ENCODE peak calls at places on chromosomes 11 and 22, in six cellular contexts. K, C, A, M, B and V are unnamed samples.

GRCh38 chr11:72738199-72739141 is 13.7 kb downstream of the ARAP1 start:
- DNase-seq in A (peak), K (peak), M (no peak), C (peak), B (no peak), V (peak)

GRCh38 chr11:69909561-69910518 is 90.6 kb upstream of the FGF3 start:
- DNase-seq in K (peak), B (no peak), C (no peak), M (no peak), A (no peak), V (no peak)

GRCh38 chr22:31646186-31647019 is 15.6 kb downstream of the PISD start:
- DNase-seq in K (no peak), B (no peak), M (no peak), A (no peak), C (peak), V (peak)

GRCh38 chr11:59728913-59729312 is 15.3 kb upstream of the OR10V1 start:
- DNase-seq in C (no peak), B (no peak), A (no peak), K (no peak), M (no peak), V (no peak)

GRCh38 chr11:7927635-7928034 is 3.4 kb downstream of the OR10A6 start:
- DNase-seq in B (no peak), A (no peak), K (no peak), M (no peak), C (peak), V (no peak)

GRCh38 chr11:27401760-27402316 is 38.8 kb upstream of the CCDC34 start:
- DNase-seq in A (no peak), B (no peak), M (no peak), K (no peak), C (no peak), V (no peak)

GRCh38 chr22:32920032-32920628 is 118.6 kb downstream of the TIMP3 start:
- DNase-seq in A (peak), M (no peak), C (peak), K (no peak), B (peak), V (no peak)

GRCh38 chr11:72581067-72581466 is 93.2 kb downstream of the PDE2A start:
- DNase-seq in A (no peak), B (no peak), M (no peak), C (no peak), K (no peak), V (no peak)

GRCh38 chr11:92495107-92495793 is 270.6 kb downstream of the FAT3 start:
- DNase-seq in M (no peak), C (no peak), A (no peak), K (peak), B (no peak), V (no peak)

GRCh38 chr22:48501231-48501750 is 1326.4 kb downstream of the BRD1 start:
- DNase-seq in M (no peak), K (no peak), A (no peak), B (no peak), C (no peak), V (no peak)

GRCh38 chr11:45298718-45299117 is 12.6 kb upstream of the SYT13 start:
- DNase-seq in A (no peak), M (no peak), B (no peak), C (no peak), K (no peak), V (no peak)

GRCh38 chr11:94117871-94118270 is 10.8 kb upstream of the PANX1 start:
- DNase-seq in C (peak), B (no peak), A (no peak), M (no peak), K (no peak), V (no peak)

GRCh38 chr11:57653162-57653561 is 3.5 kb upstream of the YPEL4 start:
- DNase-seq in M (no peak), C (no peak), B (no peak), A (no peak), K (no peak), V (no peak)

GRCh38 chr11:108859510-108859909 is 194.6 kb downstream of the DDX10 start:
- DNase-seq in K (no peak), A (no peak), B (no peak), C (no peak), M (no peak), V (no peak)

GRCh38 chr11:75402002-75402773 is 2.9 kb downstream of the RPS3 start:
- DNase-seq in C (no peak), A (no peak), M (no peak), K (no peak), B (no peak), V (no peak)
- TF ChIP-seq POLR2A in C (no peak), A (no peak), M (no peak), K (no peak), B (no peak), V (no peak)

GRCh38 chr22:49880281-49880680 is 26.6 kb downstream of the ZBED4 start:
- DNase-seq in A (no peak), M (peak), B (no peak), C (no peak), K (no peak), V (no peak)
- TF ChIP-seq POLR2A in A (no peak), M (peak), B (no peak), C (no peak), K (no peak), V (no peak)

GRCh38 chr11:506238-506949 is 648 bp downstream of the RNH1 start:
- DNase-seq in B (peak), M (peak), K (peak), A (peak), C (peak), V (peak)
- TF ChIP-seq POLR2A in B (peak), M (peak), K (peak), A (peak), C (peak), V (peak)

GRCh38 chr11:71472357-71472885 is 19.4 kb downstream of the NADSYN1 start:
- DNase-seq in C (no peak), A (no peak), K (no peak), B (no peak), M (no peak), V (no peak)
- TF ChIP-seq POLR2A in C (no peak), A (no peak), K (no peak), B (no peak), M (no peak), V (no peak)

GRCh38 chr22:41780714-41781507 is 19.6 kb upstream of the CCDC134 start:
- DNase-seq in A (peak), K (peak), B (peak), M (peak), C (peak), V (no peak)
- TF ChIP-seq POLR2A in A (no peak), K (no peak), B (no peak), M (peak), C (no peak), V (no peak)

DNA sequence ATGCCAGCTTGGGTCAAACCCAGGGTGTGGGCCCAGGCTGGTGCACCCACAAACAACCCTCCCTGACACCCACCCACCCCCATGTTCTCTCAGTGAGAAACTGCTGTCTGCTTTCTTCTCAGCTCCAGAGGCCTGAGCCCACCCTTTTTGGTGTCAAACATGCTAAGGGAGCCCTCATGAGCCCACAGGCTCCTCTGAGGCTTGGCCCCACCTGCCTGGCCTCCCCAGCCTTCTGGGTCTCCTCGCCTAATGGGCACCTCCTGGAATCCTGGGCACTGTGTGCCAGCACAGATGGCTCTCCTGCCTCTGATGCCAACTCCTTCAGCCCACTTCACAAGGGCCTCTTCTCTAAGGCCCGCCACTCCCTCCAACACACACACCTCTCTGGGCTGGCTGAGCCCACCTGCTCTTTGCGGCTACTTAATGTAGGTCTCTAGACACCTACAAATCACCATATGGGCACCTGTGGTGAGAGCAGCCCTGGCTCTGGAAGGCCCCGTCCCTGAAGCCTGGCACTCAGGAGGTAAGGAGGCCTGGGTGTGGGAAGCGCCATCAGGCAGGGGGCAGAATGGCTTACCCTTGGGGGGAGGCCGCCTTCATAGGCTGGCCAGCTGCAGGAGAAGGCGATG is 4.4 kb downstream of the NAGA start:
- DNase-seq in B (no peak), C (no peak), A (no peak), K (no peak), M (no peak), V (no peak)
- TF ChIP-seq POLR2A in B (no peak), C (no peak), A (no peak), K (no peak), M (no peak), V (no peak)

DNA sequence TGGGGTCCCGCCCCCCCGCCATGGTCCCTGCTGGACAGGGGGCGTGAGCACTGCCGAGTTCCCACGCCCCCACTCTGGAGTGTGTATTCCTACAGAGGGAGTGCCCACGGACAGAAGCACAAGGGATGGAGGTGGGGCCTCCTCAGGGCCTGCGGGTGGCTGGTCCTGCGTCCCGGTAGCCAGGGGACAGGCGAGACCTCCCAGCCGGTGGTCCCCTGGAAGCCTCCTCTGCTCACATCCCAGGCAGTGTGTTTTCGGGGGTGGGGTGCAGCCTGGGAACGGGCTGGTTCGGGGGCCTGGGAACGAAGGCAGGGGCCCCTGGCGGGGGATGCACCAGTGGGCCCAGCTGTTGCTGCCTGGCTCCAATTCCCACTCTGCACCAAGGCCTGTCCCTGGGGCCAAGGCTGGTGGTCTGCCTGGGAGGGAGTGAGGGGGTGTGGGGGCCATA is 16.1 kb downstream of the GP1BB start:
- DNase-seq in A (no peak), K (no peak), C (no peak), M (no peak), B (no peak), V (no peak)
- TF ChIP-seq POLR2A in A (no peak), K (no peak), C (no peak), M (no peak), B (no peak), V (no peak)

DNA sequence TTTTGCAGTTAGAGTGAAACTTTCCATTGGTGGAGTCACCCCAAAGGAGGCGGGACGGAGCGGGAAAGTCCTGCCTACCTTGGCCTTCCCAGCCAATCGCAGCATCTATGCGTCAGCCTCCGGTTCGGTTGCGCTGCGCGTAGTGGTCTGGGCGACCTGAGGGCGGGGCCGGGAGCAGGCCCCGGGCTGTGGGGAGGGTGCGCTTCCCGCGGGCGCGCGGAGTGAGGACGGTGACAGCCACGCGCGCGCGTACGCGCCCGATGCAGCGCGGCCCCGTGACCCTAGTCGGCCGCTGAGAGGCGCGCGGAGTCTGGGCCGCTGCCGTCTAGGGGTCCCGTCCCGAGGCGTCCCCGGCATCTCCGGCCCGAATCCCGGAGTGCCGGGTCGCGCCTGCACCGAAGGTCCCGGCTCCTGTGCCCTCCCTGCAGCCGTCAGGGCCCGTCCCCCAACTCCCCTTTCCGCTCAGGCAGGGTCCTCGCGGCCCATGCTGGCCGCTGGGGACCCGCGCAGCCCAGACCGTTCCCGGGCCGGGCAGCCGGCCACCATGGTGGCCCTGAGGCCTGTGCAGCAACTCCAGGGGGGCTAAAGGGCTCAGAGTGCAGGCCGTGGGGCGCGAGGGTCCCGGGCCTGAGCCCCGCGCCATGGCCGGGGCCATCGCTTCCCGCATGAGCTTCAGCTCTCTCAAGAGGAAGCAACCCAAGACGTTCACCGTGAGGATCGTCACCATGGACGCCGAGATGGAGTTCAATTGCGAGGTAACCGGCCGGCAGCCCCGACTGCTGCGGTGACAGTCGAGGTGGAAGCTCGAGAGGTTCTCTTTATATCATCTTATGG is at the start of gene NF2:
- DNase-seq in B (peak), K (peak), A (peak), C (peak), M (peak), V (peak)
- TF ChIP-seq POLR2A in B (peak), K (peak), A (peak), C (no peak), M (peak), V (peak)